ENCODE peak calls at places on chromosome 5, in seven cellular contexts. Z is HEK293T, P is T follicular helper cell, D is skeletal muscle cell, T is GM10248, C is head of caudate nucleus, F is H54. Q is an unnamed sample.

GRCh38 chr5:160621503-160621902 is 199.8 kb downstream of the PTTG1 start:
- DNase-seq in P (no peak), F (no peak), Z (no peak), C (no peak), D (no peak), T (no peak), Q (no peak)

GRCh38 chr5:178589180-178590140 is 733 bp downstream of the COL23A1 start:
- DNase-seq in D (no peak), F (no peak), T (no peak), Z (peak), C (peak), P (no peak), Q (peak)

GRCh38 chr5:127871448-127872153 is 168.4 kb downstream of the CCDC192 start:
- DNase-seq in T (no peak), D (no peak), F (no peak), Z (no peak), C (no peak), P (no peak), Q (no peak)

GRCh38 chr5:153960269-153961215 is 78.2 kb downstream of the FAM114A2 start:
- DNase-seq in Z (no peak), D (no peak), F (no peak), P (no peak), T (no peak), C (no peak), Q (peak)

GRCh38 chr5:131825404-131826013 is 28.7 kb upstream of the FNIP1 start:
- DNase-seq in Z (no peak), D (no peak), T (peak), P (no peak), C (no peak), F (no peak), Q (no peak)

GRCh38 chr5:34459908-34460307 is 196.2 kb upstream of the RAI14 start:
- DNase-seq in F (no peak), D (no peak), Z (no peak), T (no peak), C (no peak), P (no peak), Q (no peak)

GRCh38 chr5:128895122-128895521 is 70.2 kb upstream of the SLC27A6 start:
- DNase-seq in D (no peak), T (no peak), Z (no peak), F (no peak), C (no peak), P (no peak), Q (no peak)

GRCh38 chr5:84242286-84242685 is 142.4 kb downstream of the EDIL3 start:
- DNase-seq in Z (no peak), T (no peak), F (peak), D (peak), C (no peak), P (no peak), Q (no peak)

GRCh38 chr5:22678886-22679285 is 174.3 kb downstream of the CDH12 start:
- DNase-seq in Z (no peak), C (no peak), T (no peak), D (no peak), P (no peak), F (no peak), Q (no peak)

GRCh38 chr5:71932649-71933338 is 174.5 kb upstream of the MAP1B start:
- DNase-seq in T (no peak), Z (no peak), D (no peak), C (peak), P (no peak), F (peak), Q (peak)